ENCODE peak calls at places on chromosomes 3 and 15, in four cellular contexts. E is mesendoderm, N is cardiac fibroblast, U is HCT116. Z is an unnamed sample.

GRCh38 chr3:128878556-128879124 is 780 bp upstream of the ACAD9 start:
- DNase-seq in N (peak; percentile 78), U (no peak), E (peak; percentile 40), Z (peak; percentile 72)

GRCh38 chr15:70792171-70792573 is 28.8 kb upstream of the UACA start:
- DNase-seq in U (peak; percentile 47), E (no peak), N (peak; percentile 81), Z (peak; percentile 38)

GRCh38 chr3:111594205-111594604 is 941 bp downstream of the ZBED2 start:
- DNase-seq in E (peak; percentile 37), U (no peak), N (peak; percentile 88), Z (peak; percentile 89)

GRCh38 chr15:28116521-28117488 is 17.7 kb upstream of the OCA2 start:
- DNase-seq in N (no peak), U (no peak), E (no peak), Z (no peak)

GRCh38 chr3:21041621-21042020 is 709.4 kb downstream of the ZNF385D start:
- DNase-seq in U (no peak), E (no peak), N (no peak), Z (no peak)

GRCh38 chr15:45169608-45170480 is 17.9 kb downstream of the SHF start:
- DNase-seq in E (no peak), U (no peak), N (no peak), Z (no peak)

GRCh38 chr3:21024563-21024962 is 726.4 kb downstream of the ZNF385D start:
- DNase-seq in U (no peak), N (no peak), E (no peak), Z (no peak)

GRCh38 chr3:160676547-160677303 is at the start of gene ARL14:
- DNase-seq in U (peak; percentile 89), E (peak; percentile 95), N (peak; percentile 72), Z (peak; percentile 97)

GRCh38 chr3:99023590-99024192 is 122.2 kb upstream of the DCBLD2 start:
- DNase-seq in U (peak; percentile 22), N (peak; percentile 75), E (peak; percentile 28), Z (peak; percentile 48)

GRCh38 chr3:136142592-136142991 is 53.5 kb downstream of the MSL2 start:
- DNase-seq in E (peak; percentile 98), U (peak; percentile 73), N (peak; percentile 88), Z (peak; percentile 91)

GRCh38 chr15:56758770-56759449 is 25.6 kb upstream of the ZNF280D start:
- DNase-seq in N (peak; percentile 83), U (no peak), E (peak; percentile 92), Z (peak; percentile 78)

GRCh38 chr3:124859025-124859424 is 28.1 kb downstream of the ITGB5 start:
- DNase-seq in U (no peak), N (peak; percentile 91), E (peak; percentile 82), Z (peak; percentile 39)

GRCh38 chr3:108062051-108062450 is 28.8 kb downstream of the CD47 start:
- DNase-seq in E (no peak), U (no peak), N (no peak), Z (no peak)

GRCh38 chr3:37627951-37628620 is 233.6 kb upstream of the CTDSPL start:
- DNase-seq in U (no peak), E (no peak), N (no peak), Z (no peak)

GRCh38 chr3:16817201-16817600 is 67.6 kb upstream of the PLCL2 start:
- DNase-seq in N (peak; percentile 43), U (no peak), E (no peak), Z (no peak)

GRCh38 chr3:141401584-141402475 is 33.5 kb downstream of the ZBTB38 start:
- DNase-seq in E (peak; percentile 55), U (no peak), N (no peak), Z (no peak)

GRCh38 chr3:108352176-108352575 is 55.8 kb downstream of the HHLA2 start:
- DNase-seq in N (no peak), U (no peak), E (no peak), Z (no peak)

GRCh38 chr3:46913644-46914043 is 36.1 kb downstream of the PTH1R start:
- DNase-seq in U (no peak), N (peak; percentile 86), E (no peak), Z (peak; percentile 89)

GRCh38 chr3:155560594-155560993 is 184.3 kb downstream of the PLCH1 start:
- DNase-seq in N (no peak), E (peak; percentile 93), U (peak; percentile 58), Z (peak; percentile 57)

GRCh38 chr3:171407746-171408145 is 52.5 kb downstream of the TNIK start:
- DNase-seq in U (no peak), E (no peak), N (peak; percentile 85), Z (peak; percentile 72)

GRCh38 chr3:116153174-116153573 is 292.1 kb downstream of the LSAMP start:
- DNase-seq in N (no peak), U (no peak), E (no peak), Z (no peak)

DNA sequence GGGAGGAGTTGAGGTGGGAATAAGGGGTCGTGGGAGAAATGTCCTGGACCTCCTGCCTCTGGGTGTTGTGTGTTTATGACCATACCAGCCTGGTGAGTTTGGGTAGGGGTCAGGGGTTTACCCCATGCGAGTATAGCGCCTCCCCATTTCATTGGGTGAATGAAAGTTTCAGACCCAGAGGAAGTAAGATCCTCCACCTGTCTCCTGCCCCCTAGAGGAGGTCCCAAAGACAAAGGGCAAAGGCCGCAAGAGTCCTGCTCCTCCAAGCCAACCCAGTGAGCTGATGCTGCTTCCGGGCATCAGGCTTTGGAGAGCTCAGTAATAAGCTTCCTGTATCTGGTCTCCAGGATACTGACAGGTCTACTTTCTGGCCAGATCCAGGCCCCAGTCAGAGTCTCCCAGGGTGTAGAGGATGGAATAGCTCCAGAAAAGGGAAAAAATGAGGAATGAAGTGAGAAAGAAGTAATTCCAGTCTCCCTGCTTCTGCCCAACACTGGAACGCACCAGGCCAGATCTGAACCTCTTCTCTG is 6.4 kb upstream of the TBC1D21 start:
- DNase-seq in N (no peak), E (peak; percentile 72), U (no peak), Z (no peak)
- H3K4me3 ChIP-seq in N (no peak overlapping the region), E (no peak overlapping the region), U (no peak overlapping the region), Z (no peak overlapping the region)

GRCh38 chr3:50570508-50571279 is 1.4 kb downstream of the HEMK1 start:
- DNase-seq in U (no peak), N (no peak), E (no peak), Z (no peak)
- H3K4me3 ChIP-seq in U (peak overlapping the region; percentile 99), N (no peak overlapping the region), E (no peak overlapping the region), Z (peak overlapping the region; percentile 95)

GRCh38 chr15:82262422-82263026 is at the start of the genes EFL1 and SAXO2:
- DNase-seq in N (peak; percentile 90), E (peak; percentile 96), U (peak; percentile 54), Z (peak; percentile 79)

DNA sequence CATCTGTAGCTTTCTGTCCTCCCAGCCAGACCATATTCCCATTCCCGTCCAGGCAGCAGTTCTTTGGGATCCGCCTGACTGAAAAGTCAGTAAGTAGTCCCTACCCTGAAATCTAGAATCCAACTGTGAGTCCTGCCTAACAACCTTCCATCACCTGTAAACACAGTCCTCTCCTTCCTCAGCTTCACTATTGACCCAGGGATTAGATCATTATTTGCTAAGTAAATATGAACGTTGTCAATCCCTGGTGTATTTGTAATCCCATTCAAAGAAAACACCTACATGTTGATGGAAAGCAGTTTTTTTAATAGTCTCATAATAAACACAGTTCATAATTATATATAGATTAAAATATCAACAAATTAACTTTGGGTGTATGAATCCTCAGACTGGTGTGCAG is 732 bp downstream of the SAXO2 start:
- DNase-seq in N (no peak), U (no peak), E (peak; percentile 66), Z (peak; percentile 58)
- H3K4me3 ChIP-seq in N (peak overlapping the region; percentile 76), U (peak overlapping the region; percentile 81), E (peak overlapping the region; percentile 52), Z (peak overlapping the region; percentile 74)

GRCh38 chr3:114400369-114400768 is 106.5 kb downstream of the TIGIT start:
- DNase-seq in E (no peak), N (no peak), U (no peak), Z (no peak)
- H3K4me3 ChIP-seq in E (no peak overlapping the region), N (no peak overlapping the region), U (no peak overlapping the region), Z (no peak overlapping the region)

DNA sequence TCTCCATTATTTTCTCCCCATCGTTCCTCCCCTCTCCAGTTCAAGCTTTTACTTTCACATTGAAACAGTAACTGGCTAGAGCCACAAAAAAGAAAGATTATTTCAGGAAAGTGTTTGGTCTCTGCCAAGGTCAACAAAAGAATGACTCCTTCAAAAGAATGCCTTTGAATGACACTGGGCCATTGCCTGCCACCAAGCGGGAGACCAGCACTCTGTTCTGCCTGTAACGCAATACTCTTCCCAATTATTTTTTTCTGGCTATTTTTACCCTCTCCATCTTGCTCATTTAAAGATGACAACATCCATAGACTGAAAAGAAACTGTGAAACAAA is 37.3 kb downstream of the EHHADH start:
- DNase-seq in N (peak; percentile 41), E (peak; percentile 28), U (no peak), Z (no peak)
- H3K4me3 ChIP-seq in N (no peak overlapping the region), E (no peak overlapping the region), U (no peak overlapping the region), Z (no peak overlapping the region)

GRCh38 chr3:113839551-113839950 is 963 bp downstream of the GRAMD1C start:
- DNase-seq in E (no peak), N (no peak), U (no peak), Z (no peak)
- H3K4me3 ChIP-seq in E (no peak overlapping the region), N (peak overlapping the region; percentile 66), U (peak overlapping the region; percentile 74), Z (no peak overlapping the region)

GRCh38 chr3:152197937-152198336 is 70.8 kb upstream of the MBNL1 start:
- DNase-seq in U (no peak), E (peak; percentile 15), N (no peak), Z (no peak)
- H3K4me3 ChIP-seq in U (no peak overlapping the region), E (no peak overlapping the region), N (no peak overlapping the region), Z (no peak overlapping the region)

GRCh38 chr15:100141304-100142080 is 200.3 kb downstream of the ADAMTS17 start:
- DNase-seq in N (no peak), U (no peak), E (no peak), Z (no peak)
- H3K4me3 ChIP-seq in N (no peak overlapping the region), U (no peak overlapping the region), E (no peak overlapping the region), Z (no peak overlapping the region)

GRCh38 chr3:193816656-193817311 is 223.8 kb downstream of the OPA1 start:
- DNase-seq in N (peak; percentile 36), E (peak; percentile 95), U (no peak), Z (no peak)
- H3K4me3 ChIP-seq in N (no peak overlapping the region), E (no peak overlapping the region), U (no peak overlapping the region), Z (no peak overlapping the region)

Z was measured in epithelial cell of esophagus.